ENCODE peak calls at places on chromosomes 16 and 17, in five cellular contexts. P is mammary epithelial cell; U is CD8-positive, alpha-beta T cell; O is HL-60; B is thoracic aorta. H is an unnamed sample.

GRCh38 chr17:3887394-3887793 is 5.5 kb downstream of the CAMKK1 start:
- DNase-seq in P (no peak), O (no peak), U (no peak), B (no peak), H (no peak)

GRCh38 chr16:1536601-1537000 is 3.1 kb downstream of the TMEM204 start:
- DNase-seq in U (no peak), P (no peak), B (no peak), O (no peak), H (no peak)

GRCh38 chr17:4741544-4741943 is 1.8 kb upstream of the CXCL16 start:
- DNase-seq in U (no peak), O (no peak), P (no peak), B (no peak), H (no peak)

GRCh38 chr17:73091770-73092517 is 544 bp downstream of the SLC39A11 start:
- DNase-seq in P (peak), O (peak), B (no peak), U (no peak), H (no peak)

GRCh38 chr16:3038896-3039295 is 2.2 kb upstream of the BICDL2 start:
- DNase-seq in P (no peak), B (no peak), O (no peak), U (no peak), H (no peak)

GRCh38 chr17:21397341-21398050 is 21.3 kb downstream of the KCNJ12 start:
- DNase-seq in P (no peak), B (no peak), O (no peak), U (no peak), H (no peak)

GRCh38 chr17:43673516-43674323 is 12.0 kb upstream of the MEOX1 start:
- DNase-seq in O (peak), P (peak), U (peak), B (peak), H (no peak)

GRCh38 chr17:62898239-62898864 is 67.7 kb upstream of the TANC2 start:
- DNase-seq in O (no peak), P (no peak), B (no peak), U (no peak), H (no peak)

GRCh38 chr16:50093607-50094570 is 28.1 kb downstream of the HEATR3 start:
- DNase-seq in B (peak), P (no peak), O (peak), U (no peak), H (no peak)

GRCh38 chr17:54836723-54837462 is 63.8 kb upstream of the TOM1L1 start:
- DNase-seq in P (no peak), B (no peak), O (no peak), U (no peak), H (no peak)

GRCh38 chr17:83187782-83188311 is 108.4 kb downstream of the METRNL start:
- DNase-seq in O (no peak), B (no peak), U (peak), P (no peak), H (no peak)

GRCh38 chr17:28406478-28406824 is 439 bp upstream of the SLC46A1 start:
- DNase-seq in O (no peak), U (no peak), P (peak), B (no peak), H (no peak)
- H3K4me3 ChIP-seq in O (no peak), U (peak), P (peak), B (peak), H (peak)

GRCh38 chr16:29022196-29022595 is 37.3 kb downstream of the LAT start:
- DNase-seq in O (no peak), P (no peak), U (no peak), B (no peak), H (no peak)
- H3K27ac ChIP-seq in O (no peak), P (no peak), U (no peak), B (no peak), H (no peak)

GRCh38 chr16:55116165-55116894 is 185.7 kb downstream of the IRX5 start:
- DNase-seq in O (no peak), U (no peak), P (peak), B (no peak), H (no peak)

GRCh38 chr16:55118701-55119260 is 188.1 kb downstream of the IRX5 start:
- DNase-seq in U (no peak), O (no peak), P (no peak), B (no peak), H (no peak)

GRCh38 chr16:55123652-55124051 is 193.0 kb downstream of the IRX5 start:
- DNase-seq in O (no peak), U (no peak), P (no peak), B (no peak), H (no peak)

GRCh38 chr16:55115506-55115905 is 184.8 kb downstream of the IRX5 start:
- DNase-seq in P (no peak), U (no peak), O (peak), B (no peak), H (no peak)

DNA sequence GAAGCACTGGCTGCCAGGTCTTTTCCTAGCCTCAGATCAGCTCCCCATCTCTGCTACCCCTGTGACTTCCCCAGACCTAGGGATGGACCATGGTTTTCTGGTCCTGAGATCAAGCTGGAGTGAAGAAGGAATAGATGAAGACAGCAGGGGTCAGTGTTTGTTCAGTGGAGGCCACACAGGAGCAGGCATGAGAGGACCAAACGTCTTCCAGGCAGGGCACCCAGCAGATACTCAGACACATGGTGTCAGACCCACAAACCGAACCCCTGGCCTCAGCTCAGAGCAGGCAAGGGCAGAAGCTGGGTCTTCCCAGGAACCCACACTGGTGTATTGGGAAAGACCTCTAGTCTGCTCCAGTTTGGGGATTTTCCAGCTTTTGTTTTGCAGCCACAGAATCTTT is 189.7 kb downstream of the IRX5 start:
- DNase-seq in U (no peak), O (no peak), B (no peak), P (peak), H (no peak)
- TF ChIP-seq CTCF in U (no peak), O (peak), B (no peak), P (peak), H (no peak)

DNA sequence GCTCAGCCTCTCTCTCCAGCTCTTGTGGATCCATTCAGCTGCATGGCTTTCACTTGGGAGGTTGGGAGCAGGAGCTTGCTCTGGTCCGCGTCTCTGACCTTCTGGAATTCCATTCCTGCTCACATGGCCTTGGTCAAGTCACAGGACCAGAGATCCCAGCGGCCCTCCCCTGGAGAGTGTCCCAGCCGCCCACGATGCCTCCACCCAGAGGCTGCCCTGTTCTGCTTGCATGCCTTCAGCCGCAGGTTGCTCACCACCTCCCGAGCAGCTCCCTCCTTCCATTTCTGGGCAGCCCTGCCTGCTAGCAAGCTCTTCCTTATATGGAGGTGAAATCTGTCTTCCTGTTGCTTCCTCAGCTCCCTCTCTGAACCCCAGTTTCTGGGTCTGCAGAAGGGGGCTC is 32.6 kb downstream of the RAI1 start:
- DNase-seq in O (no peak), B (no peak), P (no peak), U (no peak), H (no peak)
- H3K4me3 ChIP-seq in O (no peak), B (peak), P (no peak), U (no peak), H (peak)

GRCh38 chr16:23414731-23415130 is 38.3 kb downstream of the COG7 start:
- DNase-seq in O (no peak), P (no peak), B (no peak), U (no peak), H (no peak)

GRCh38 chr16:23420011-23420410 is 33.0 kb downstream of the COG7 start:
- DNase-seq in O (no peak), P (no peak), U (no peak), B (no peak), H (no peak)

DNA sequence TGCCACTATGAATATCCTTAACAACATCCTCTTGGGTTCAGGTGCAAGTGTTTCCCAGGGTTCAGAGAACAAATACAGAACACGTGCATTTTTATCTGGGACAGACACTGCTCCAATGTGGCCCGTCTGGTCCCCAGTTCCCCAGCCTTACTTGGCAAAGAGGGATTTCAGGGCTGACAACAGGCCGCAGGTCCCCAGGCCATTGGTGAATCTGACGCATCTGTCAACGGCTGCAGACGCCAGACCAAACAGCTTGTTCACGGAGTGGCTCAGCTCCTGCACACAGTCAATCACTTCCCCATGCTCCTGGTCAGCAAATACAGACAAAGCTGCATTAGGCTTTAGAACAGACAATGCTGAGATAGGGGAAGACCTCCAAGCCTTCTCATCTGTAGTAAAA is 36.2 kb downstream of the COG7 start:
- DNase-seq in O (no peak), B (no peak), P (no peak), U (no peak), H (no peak)
- H3K27ac ChIP-seq in O (no peak), B (no peak), P (no peak), U (no peak), H (no peak)

GRCh38 chr17:59561042-59561441 is 4.4 kb upstream of the DHX40 start:
- DNase-seq in U (no peak), P (peak), O (no peak), B (no peak), H (no peak)
- TF ChIP-seq CTCF in U (peak), P (peak), O (peak), B (no peak), H (no peak)

GRCh38 chr17:80566054-80566400 is 21.4 kb downstream of the RPTOR start:
- DNase-seq in P (no peak), B (no peak), U (no peak), O (no peak), H (no peak)
- H3K4me3 ChIP-seq in P (no peak), B (no peak), U (no peak), O (no peak), H (no peak)

GRCh38 chr17:1573932-1574696 is 11.5 kb upstream of the PITPNA start:
- DNase-seq in U (peak), B (peak), O (peak), P (peak), H (peak)

GRCh38 chr17:1577186-1577585 is 14.6 kb upstream of the PITPNA start:
- DNase-seq in U (no peak), P (peak), O (peak), B (peak), H (peak)

GRCh38 chr17:1577657-1578428 is 15.3 kb upstream of the PITPNA start:
- DNase-seq in O (no peak), U (no peak), B (no peak), P (no peak), H (no peak)

GRCh38 chr17:1576500-1576899 is 13.9 kb upstream of the PITPNA start:
- DNase-seq in O (no peak), P (no peak), B (no peak), U (no peak), H (no peak)

GRCh38 chr17:1574697-1575471 is 12.3 kb upstream of the PITPNA start:
- DNase-seq in B (no peak), O (no peak), U (no peak), P (no peak), H (no peak)
- H3K27ac ChIP-seq in B (peak), O (peak), U (no peak), P (no peak), H (peak)

GRCh38 chr16:57169327-57169726 is 16.5 kb downstream of the PSME3IP1 start:
- DNase-seq in O (no peak), U (no peak), B (no peak), P (no peak), H (no peak)

GRCh38 chr16:57166951-57167350 is 18.9 kb downstream of the PSME3IP1 start:
- DNase-seq in O (no peak), B (no peak), P (peak), U (no peak), H (no peak)

GRCh38 chr16:57165923-57166322 is 19.9 kb downstream of the PSME3IP1 start:
- DNase-seq in U (no peak), O (no peak), P (peak), B (no peak), H (no peak)

GRCh38 chr16:57167537-57167936 is 18.3 kb downstream of the PSME3IP1 start:
- DNase-seq in B (no peak), P (no peak), U (no peak), O (no peak), H (no peak)

DNA sequence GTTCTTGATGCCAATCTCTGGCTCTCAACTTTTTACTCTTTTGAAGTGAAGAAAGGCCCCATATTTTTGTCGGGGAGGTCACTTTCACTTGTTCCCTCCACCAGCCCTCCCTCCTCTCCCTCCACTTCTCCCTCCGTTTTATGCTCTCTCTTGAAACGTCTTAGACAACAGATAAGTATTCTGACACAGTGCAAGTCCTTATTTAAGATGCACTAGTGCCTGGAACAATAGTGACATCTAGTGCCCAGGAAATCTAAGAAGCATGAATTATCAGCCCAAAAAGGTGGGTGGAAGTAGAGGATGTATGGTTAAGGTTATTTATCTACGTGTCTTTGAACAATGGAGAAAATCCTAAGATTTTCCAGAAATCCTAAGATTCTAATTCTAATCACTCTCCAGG is 17.9 kb downstream of the PSME3IP1 start:
- DNase-seq in B (no peak), O (peak), U (no peak), P (peak), H (no peak)
- TF ChIP-seq CTCF in B (peak), O (peak), U (peak), P (peak), H (peak)